ENCODE peak calls at places on chromosomes 7 and 10, in ten cellular contexts. I is EL; X is CD8-positive, alpha-beta memory T cell; C is ACHN; L is OCI-M1; Y is transverse colon; O is neural crest cell; S is stimulated activated CD8-positive, alpha-beta memory T cell treated with anti-CD3 and anti-CD28 coated beads, Interleukin-15, amount 100 ng/mL, for 1 hour; G is activated CD8-positive, alpha-beta memory T cell treated with anti-CD3 and anti-CD28 coated beads for 24 hours; V is activated T-helper 2 cell treated with anti-CD3 and anti-CD28 coated beads, Interferon-gamma antibody, Interleukin-2, Interleukin-4, amounts not matched to agents 10 μg/mL and 5 μg/mL and 100 μg/mL, durations not matched to agents 14 hours and 24 hours and 36 hours. B is an unnamed sample.

GRCh38 chr7:115135111-115135510 is 213.2 kb downstream of the MDFIC start:
- DNase-seq in G (no peak), O (no peak), L (no peak), V (no peak), Y (no peak), X (no peak), S (no peak), I (no peak), C (no peak), B (no peak)

GRCh38 chr7:78226059-78226658 is 427.6 kb downstream of the PHTF2 start:
- DNase-seq in L (peak; percentile 91), O (peak; percentile 45), G (no peak), C (peak; percentile 67), V (no peak), X (no peak), Y (peak; percentile 51), I (peak; percentile 53), S (no peak), B (peak; percentile 35)

GRCh38 chr10:28958468-28958867 is 281.1 kb downstream of the BAMBI start:
- DNase-seq in L (no peak), C (no peak), S (no peak), V (no peak), G (no peak), Y (no peak), O (no peak), X (no peak), I (no peak), B (no peak)

GRCh38 chr7:74290590-74290950 is 1.4 kb downstream of the CLIP2 start:
- DNase-seq in O (no peak), V (no peak), Y (peak; percentile 38), S (no peak), C (no peak), L (no peak), X (no peak), I (no peak), G (no peak), B (no peak)

GRCh38 chr7:74007260-74007567 is 20.8 kb upstream of the ELN start:
- DNase-seq in C (no peak), G (no peak), S (no peak), X (no peak), I (no peak), V (no peak), O (no peak), Y (no peak), L (no peak), B (no peak)

GRCh38 chr10:58335306-58336005 is 650 bp downstream of the UBE2D1 start:
- DNase-seq in L (peak; percentile 63), I (peak; percentile 48), Y (peak; percentile 27), X (peak; percentile 7), V (peak; percentile 10), C (peak; percentile 59), O (peak; percentile 3), S (no peak), G (peak; percentile 70), B (peak; percentile 91)

GRCh38 chr10:86673827-86674581 is 5.7 kb downstream of the LDB3 start:
- DNase-seq in L (no peak), O (no peak), I (no peak), V (no peak), S (no peak), Y (no peak), X (no peak), G (no peak), C (no peak), B (no peak)

GRCh38 chr10:61877882-61878281 is 23.6 kb upstream of the ARID5B start:
- DNase-seq in L (no peak), V (no peak), C (no peak), Y (no peak), O (no peak), I (no peak), X (no peak), G (no peak), S (no peak), B (no peak)

GRCh38 chr7:149285581-149285975 is 23.6 kb downstream of the ZNF783 start:
- DNase-seq in X (no peak), I (peak; percentile 47), G (no peak), V (no peak), C (no peak), O (no peak), L (no peak), Y (peak; percentile 18), S (no peak), B (no peak)

GRCh38 chr10:80660266-80660665 is 122.6 kb downstream of the SH2D4B start:
- DNase-seq in X (no peak), G (no peak), C (no peak), O (no peak), L (no peak), S (no peak), Y (no peak), V (no peak), I (no peak), B (no peak)

GRCh38 chr10:75722609-75723008 is 291.2 kb downstream of the LRMDA start:
- DNase-seq in X (no peak), S (no peak), I (no peak), V (no peak), G (no peak), L (no peak), Y (no peak), C (no peak), O (no peak), B (no peak)

GRCh38 chr10:126390324-126390723 is 2.0 kb upstream of the ADAM12 start:
- DNase-seq in O (no peak), V (no peak), C (no peak), I (no peak), G (no peak), X (peak; percentile 13), L (no peak), Y (no peak), S (no peak), B (no peak)

GRCh38 chr10:7444576-7445226 is 33.9 kb upstream of the SFMBT2 start:
- DNase-seq in S (no peak), O (no peak), L (no peak), I (no peak), G (no peak), V (no peak), X (no peak), Y (peak; percentile 17), C (no peak), B (no peak)

GRCh38 chr7:37901236-37901827 is 15.3 kb downstream of the SFRP4 start:
- DNase-seq in Y (no peak), G (no peak), S (no peak), I (no peak), V (no peak), C (peak; percentile 81), X (no peak), L (peak; percentile 62), O (no peak), B (peak; percentile 43)

GRCh38 chr7:315516-316265 is 25.7 kb downstream of the FOXL3 start:
- DNase-seq in V (no peak), L (no peak), O (no peak), X (no peak), G (no peak), Y (no peak), C (no peak), I (no peak), S (no peak), B (no peak)

GRCh38 chr10:119301397-119301796 is 94.0 kb downstream of the GRK5 start:
- DNase-seq in V (peak; percentile 67), X (peak; percentile 72), Y (peak; percentile 40), S (peak; percentile 31), G (peak; percentile 82), O (no peak), C (no peak), L (peak; percentile 31), I (peak; percentile 12), B (no peak)

GRCh38 chr10:46263831-46264268 is 22.9 kb upstream of the ANTXRL start:
- DNase-seq in G (peak; percentile 56), I (no peak), Y (no peak), X (no peak), S (no peak), C (no peak), V (no peak), L (no peak), O (no peak), B (no peak)

GRCh38 chr10:121709674-121710073 is 111.4 kb upstream of the FGFR2 start:
- DNase-seq in C (no peak), L (peak; percentile 16), X (no peak), I (no peak), V (no peak), G (no peak), S (no peak), O (no peak), Y (no peak), B (no peak)

GRCh38 chr7:78578701-78579100 is 780.1 kb downstream of the PHTF2 start:
- DNase-seq in O (no peak), V (no peak), X (no peak), Y (no peak), S (no peak), C (no peak), I (no peak), L (no peak), G (no peak), B (no peak)

GRCh38 chr7:44232900-44233715 is 32.3 kb downstream of the YKT6 start:
- DNase-seq in L (no peak), X (no peak), G (no peak), C (no peak), V (no peak), O (no peak), I (no peak), S (no peak), Y (no peak), B (no peak)

GRCh38 chr10:11379771-11380170 is 231.7 kb downstream of the USP6NL start:
- DNase-seq in G (no peak), I (no peak), X (no peak), Y (no peak), S (no peak), V (no peak), C (no peak), O (no peak), L (no peak), B (no peak)

GRCh38 chr7:104007614-104008013 is 18.2 kb upstream of the RELN start:
- DNase-seq in S (no peak), V (no peak), I (no peak), C (no peak), X (no peak), O (no peak), L (no peak), Y (no peak), G (no peak), B (no peak)

GRCh38 chr10:30445716-30446115 is 11.7 kb downstream of the MAP3K8 start:
- DNase-seq in V (no peak), L (no peak), Y (no peak), G (no peak), C (no peak), S (no peak), I (peak; percentile 70), O (no peak), X (no peak), B (peak; percentile 18)

GRCh38 chr10:7606977-7607404 is 59.8 kb downstream of the ITIH5 start:
- DNase-seq in L (no peak), S (no peak), G (no peak), V (no peak), X (no peak), Y (no peak), O (no peak), C (no peak), I (no peak), B (no peak)

GRCh38 chr7:146116452-146117219 is at the start of gene CNTNAP2:
- DNase-seq in X (no peak), L (no peak), S (no peak), C (peak; percentile 43), G (peak; percentile 53), I (no peak), V (no peak), Y (no peak), O (peak; percentile 39), B (no peak)

GRCh38 chr7:2074694-2075093 is 158.1 kb downstream of the MAD1L1 start:
- DNase-seq in G (no peak), S (no peak), C (no peak), L (no peak), I (no peak), Y (no peak), X (no peak), V (no peak), O (no peak), B (no peak)

B was measured in RKO.